ENCODE peak calls at places on chromosomes 13 and 19, in five cellular contexts. P, R, Y, I and J are unnamed samples.

GRCh38 chr13:66264976-66265375 is 965.2 kb downstream of the PCDH9 start:
- DNase-seq in I (no peak), P (no peak), Y (no peak), R (no peak), J (no peak)

GRCh38 chr13:53064721-53065120 is 36.1 kb downstream of the OLFM4 start:
- DNase-seq in P (no peak), Y (no peak), I (no peak), R (no peak), J (no peak)

GRCh38 chr13:28475916-28476725 is 18.8 kb downstream of the FLT1 start:
- DNase-seq in I (no peak), P (no peak), R (peak), Y (no peak), J (no peak)

GRCh38 chr13:49681837-49682236 is 9.4 kb downstream of the EBPL start:
- DNase-seq in P (no peak), I (no peak), Y (no peak), R (no peak), J (no peak)

GRCh38 chr19:48715276-48715675 is 4.2 kb downstream of the MAMSTR start:
- DNase-seq in I (no peak), P (no peak), Y (no peak), R (no peak), J (no peak)

GRCh38 chr13:79108914-79109643 is 297.0 kb downstream of the RBM26 start:
- DNase-seq in R (no peak), I (no peak), P (no peak), Y (no peak), J (peak)

GRCh38 chr19:38263696-38264485 is 482 bp upstream of the SPINT2 start:
- DNase-seq in I (peak), R (peak), P (peak), Y (no peak), J (no peak)

GRCh38 chr13:46168341-46168740 is 13.6 kb downstream of the LCP1 start:
- DNase-seq in R (no peak), I (no peak), Y (no peak), P (no peak), J (no peak)

GRCh38 chr19:33186835-33187540 is 7.1 kb upstream of the LRP3 start:
- DNase-seq in R (no peak), P (no peak), Y (no peak), I (no peak), J (no peak)

GRCh38 chr19:34573226-34573864 is 91.8 kb downstream of the WTIP start:
- DNase-seq in R (no peak), Y (no peak), I (no peak), P (no peak), J (no peak)

GRCh38 chr13:111066544-111066943 is 48.6 kb upstream of the ARHGEF7 start:
- DNase-seq in R (no peak), I (no peak), P (no peak), Y (no peak), J (no peak)

GRCh38 chr13:35976126-35976525 is 155.1 kb downstream of the DCLK1 start:
- DNase-seq in R (no peak), Y (no peak), I (no peak), P (no peak), J (no peak)

GRCh38 chr13:35984287-35984686 is 146.9 kb downstream of the DCLK1 start:
- DNase-seq in P (no peak), I (no peak), R (no peak), Y (no peak), J (no peak)

GRCh38 chr13:35983206-35983605 is 148.0 kb downstream of the DCLK1 start:
- DNase-seq in R (no peak), P (no peak), Y (no peak), I (no peak), J (no peak)

GRCh38 chr13:35978607-35979316 is 152.4 kb downstream of the DCLK1 start:
- DNase-seq in R (peak), I (peak), Y (peak), P (no peak), J (no peak)

GRCh38 chr13:35979378-35979911 is 151.7 kb downstream of the DCLK1 start:
- DNase-seq in Y (no peak), P (no peak), R (no peak), I (no peak), J (no peak)
- TF ChIP-seq SRF in Y (no peak), P (no peak), R (no peak), I (no peak), J (no peak)

DNA sequence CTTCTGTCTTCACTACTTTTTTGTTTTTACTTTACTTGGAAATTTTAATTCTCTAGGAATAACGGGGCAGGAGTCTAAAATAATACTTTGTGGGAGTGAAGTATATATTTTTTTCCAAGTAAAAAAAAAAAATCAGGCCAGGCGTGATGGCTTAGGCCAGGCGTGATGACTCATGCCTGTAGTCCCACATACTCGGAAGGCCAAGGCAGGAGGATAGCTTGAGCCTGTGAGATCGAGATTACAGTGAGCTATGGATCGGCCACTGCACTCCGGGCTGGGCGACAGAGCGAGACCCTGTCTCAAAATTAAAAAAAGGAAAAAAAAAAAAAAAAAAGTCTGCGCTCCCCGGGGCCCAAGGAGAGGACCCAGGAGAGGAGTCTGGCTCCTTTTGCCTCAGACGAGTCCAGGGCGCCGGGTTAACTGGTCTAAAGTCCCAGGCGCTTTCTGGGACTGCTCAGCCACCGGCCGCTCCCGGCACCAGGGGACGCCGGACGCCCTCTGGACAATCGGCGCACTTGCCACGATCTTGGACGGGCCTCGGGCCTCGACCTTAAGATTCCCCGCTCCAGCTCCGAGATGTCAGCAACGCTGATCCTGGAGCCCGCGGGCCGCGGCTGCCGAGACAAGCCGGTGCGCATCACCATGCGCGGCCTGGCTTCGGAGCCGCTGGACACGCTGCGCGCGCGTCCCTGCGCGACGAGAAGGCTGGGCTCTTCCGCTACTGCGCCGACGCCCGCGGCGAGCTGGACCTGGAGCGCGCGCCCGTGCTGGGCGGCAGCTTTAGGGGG is 2.7 kb upstream of the ZFP82 start:
- DNase-seq in I (no peak), Y (no peak), P (no peak), R (no peak), J (no peak)
- TF ChIP-seq SRF in I (no peak), Y (no peak), P (no peak), R (no peak), J (no peak)

GRCh38 chr19:532578-533484 is 1.3 kb downstream of the CDC34 start:
- DNase-seq in I (peak), Y (peak), P (no peak), R (peak), J (no peak)
- TF ChIP-seq SRF in I (no peak), Y (no peak), P (no peak), R (no peak), J (no peak)

GRCh38 chr13:37348916-37349653 is 243.6 kb upstream of the CSNK1A1L start:
- DNase-seq in Y (no peak), I (no peak), P (no peak), R (no peak), J (no peak)
- TF ChIP-seq SRF in Y (no peak), I (no peak), P (no peak), R (no peak), J (no peak)

DNA sequence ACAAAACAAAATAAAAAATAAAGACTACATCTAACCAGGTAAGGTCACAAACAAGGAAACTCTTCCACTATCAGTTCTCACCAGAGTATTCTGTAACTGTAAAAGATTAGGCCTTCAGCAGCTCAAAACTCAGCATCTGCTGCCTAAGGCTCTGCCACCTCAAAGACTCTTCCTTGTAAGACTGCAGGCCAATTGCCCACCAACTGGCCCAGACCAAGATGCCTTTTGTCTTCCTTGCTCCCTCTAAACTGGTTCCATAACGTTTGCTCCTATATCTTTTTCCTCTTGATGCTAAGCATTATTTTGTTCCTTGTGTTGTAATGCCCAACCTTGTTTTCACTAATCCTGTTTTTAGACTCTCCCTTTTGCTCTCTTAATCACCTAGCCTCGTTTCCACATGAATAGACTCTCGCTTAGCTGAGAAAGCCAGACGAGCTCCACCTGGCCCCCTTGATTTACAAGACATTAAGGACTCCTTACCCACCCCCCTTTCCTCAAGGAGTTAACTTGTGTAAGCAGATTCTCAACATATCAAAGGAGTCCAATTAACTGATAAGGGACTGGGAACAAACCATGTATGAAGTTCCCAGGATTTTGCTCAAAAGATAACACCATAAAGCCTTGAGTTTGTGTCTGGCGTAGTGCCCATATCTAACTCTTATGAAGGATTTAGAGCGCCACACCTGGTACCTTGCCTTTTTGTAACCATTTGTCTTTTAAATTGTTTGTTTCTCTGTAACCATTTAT is 1.5 kb downstream of the ZNF814 start:
- DNase-seq in P (peak), R (no peak), I (no peak), Y (no peak), J (no peak)
- TF ChIP-seq SRF in P (no peak), R (no peak), I (no peak), Y (no peak), J (no peak)

GRCh38 chr19:46060012-46060411 is 19.2 kb upstream of the IGFL4 start:
- DNase-seq in Y (no peak), P (no peak), I (no peak), R (no peak), J (no peak)
- TF ChIP-seq SRF in Y (no peak), P (no peak), I (no peak), R (no peak), J (no peak)

GRCh38 chr13:40692946-40693345 is 26.5 kb upstream of the FOXO1 start:
- DNase-seq in Y (no peak), P (no peak), I (no peak), R (no peak), J (peak)
- TF ChIP-seq SRF in Y (no peak), P (no peak), I (no peak), R (no peak), J (no peak)

GRCh38 chr13:97809576-97809975 is 143.9 kb upstream of the IPO5 start:
- DNase-seq in R (no peak), I (no peak), P (no peak), Y (no peak), J (no peak)

DNA sequence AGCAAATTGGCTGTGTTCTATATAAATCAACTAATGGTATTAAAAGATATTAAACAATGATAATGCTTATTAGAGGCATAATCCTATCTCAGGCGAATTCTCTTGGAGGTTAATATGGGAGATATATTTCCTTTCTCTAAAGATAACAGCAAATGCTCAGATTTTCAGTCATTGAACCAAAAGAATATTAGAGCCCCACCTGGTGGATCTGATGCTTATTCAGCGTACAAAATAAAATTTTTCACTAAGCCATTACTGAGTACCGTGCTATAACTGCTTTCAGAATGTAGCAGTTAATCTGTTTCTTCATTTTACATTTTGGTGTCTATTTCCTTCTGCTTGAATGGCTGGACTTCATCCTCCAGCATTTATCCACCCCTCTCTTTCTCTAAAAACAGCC is 143.3 kb upstream of the IPO5 start:
- DNase-seq in P (no peak), Y (no peak), R (peak), I (peak), J (no peak)
- TF ChIP-seq SRF in P (no peak), Y (no peak), R (no peak), I (no peak), J (no peak)

GRCh38 chr13:25922373-25922772 is 129.4 kb downstream of the SHISA2 start:
- DNase-seq in Y (no peak), R (no peak), I (no peak), P (no peak), J (no peak)

GRCh38 chr13:25927363-25927762 is 124.5 kb downstream of the SHISA2 start:
- DNase-seq in Y (no peak), R (no peak), I (no peak), P (no peak), J (no peak)

GRCh38 chr13:25920277-25920676 is 131.5 kb downstream of the SHISA2 start:
- DNase-seq in I (no peak), P (no peak), R (no peak), Y (no peak), J (no peak)

GRCh38 chr13:25920931-25921330 is 130.9 kb downstream of the SHISA2 start:
- DNase-seq in P (no peak), R (no peak), Y (no peak), I (no peak), J (no peak)

GRCh38 chr13:25923217-25924085 is 128.4 kb downstream of the SHISA2 start:
- DNase-seq in Y (no peak), I (no peak), P (no peak), R (no peak), J (no peak)
- TF ChIP-seq SRF in Y (no peak), I (no peak), P (no peak), R (no peak), J (no peak)

DNA sequence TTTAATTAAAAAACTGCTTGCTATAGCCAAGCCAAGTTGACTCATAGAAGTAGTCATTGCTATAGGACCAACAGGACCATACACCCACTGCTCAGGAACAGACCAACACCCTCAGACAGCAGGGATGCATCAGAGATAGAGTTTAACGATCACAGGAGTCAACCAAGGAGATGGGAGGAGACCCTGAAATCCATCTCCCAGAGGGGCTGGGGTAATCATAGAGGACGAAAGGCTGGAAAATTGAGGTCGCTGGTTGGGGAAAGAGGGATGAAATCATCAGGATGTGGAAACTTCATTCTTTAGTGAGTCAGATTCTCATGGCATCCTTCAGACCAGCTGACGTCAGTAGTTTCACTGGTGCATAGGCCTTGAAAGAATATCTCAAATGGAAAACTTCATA is 160.4 kb upstream of the GPC6 start:
- DNase-seq in Y (no peak), R (no peak), I (no peak), P (no peak), J (no peak)
- TF ChIP-seq SRF in Y (no peak), R (no peak), I (no peak), P (no peak), J (no peak)